ENCODE peak calls at places on chromosomes 12 and 14, in seven cellular contexts. H is CD8-positive, alpha-beta memory T cell; R is kidney epithelial cell; W is IMR-90; A is breast epithelium; M is neuronal stem cell; B is AG04450. P is an unnamed sample.

GRCh38 chr14:90554341-90554740 is 157.5 kb downstream of the CALM1 start:
- DNase-seq in H (no peak), R (no peak), W (no peak), A (peak), M (no peak), B (no peak), P (no peak)

GRCh38 chr14:89417111-89417468 is at the start of gene FOXN3:
- DNase-seq in H (peak), R (peak), W (peak), A (peak), M (peak), B (peak), P (peak)

GRCh38 chr14:91056361-91056760 is 4.1 kb downstream of the RPS6KA5 start:
- DNase-seq in H (no peak), R (no peak), W (no peak), A (no peak), M (no peak), B (no peak), P (no peak)

GRCh38 chr12:125983094-125983783 is 918.0 kb downstream of the AACS start:
- DNase-seq in H (no peak), R (peak), W (no peak), A (peak), M (peak), B (no peak), P (no peak)

GRCh38 chr12:88185988-88186387 is 43.9 kb downstream of the TMTC3 start:
- DNase-seq in H (no peak), R (peak), W (peak), A (no peak), M (no peak), B (peak), P (peak)

GRCh38 chr14:37973031-37973908 is 234.4 kb upstream of the SSTR1 start:
- DNase-seq in H (no peak), R (peak), W (no peak), A (no peak), M (no peak), B (no peak), P (peak)

GRCh38 chr12:2891240-2892053 is 756 bp downstream of the TULP3 start:
- DNase-seq in H (peak), R (no peak), W (peak), A (peak), M (peak), B (no peak), P (peak)

GRCh38 chr12:26287666-26288408 is 92.5 kb downstream of the SSPN start:
- DNase-seq in H (no peak), R (peak), W (no peak), A (peak), M (no peak), B (no peak), P (peak)

GRCh38 chr14:61508526-61508925 is 186.8 kb upstream of the HIF1A start:
- DNase-seq in H (no peak), R (no peak), W (no peak), A (no peak), M (no peak), B (no peak), P (no peak)

GRCh38 chr14:58297412-58297761 is 968 bp upstream of the ARID4A start:
- DNase-seq in H (no peak), R (no peak), W (no peak), A (no peak), M (no peak), B (peak), P (peak)

GRCh38 chr14:67187826-67188225 is 1.4 kb upstream of the GARIN2 start:
- DNase-seq in H (no peak), R (peak), W (peak), A (no peak), M (no peak), B (peak), P (peak)

GRCh38 chr12:105077435-105077834 is 6.8 kb downstream of the ALDH1L2 start:
- DNase-seq in H (no peak), R (no peak), W (no peak), A (no peak), M (no peak), B (no peak), P (peak)

GRCh38 chr12:80622271-80622670 is 85.2 kb upstream of the MYF6 start:
- DNase-seq in H (no peak), R (no peak), W (no peak), A (no peak), M (no peak), B (no peak), P (peak)

GRCh38 chr12:76880156-76881023 is 1.6 kb upstream of the CSRP2 start:
- DNase-seq in H (no peak), R (no peak), W (peak), A (no peak), M (no peak), B (no peak), P (no peak)

DNA sequence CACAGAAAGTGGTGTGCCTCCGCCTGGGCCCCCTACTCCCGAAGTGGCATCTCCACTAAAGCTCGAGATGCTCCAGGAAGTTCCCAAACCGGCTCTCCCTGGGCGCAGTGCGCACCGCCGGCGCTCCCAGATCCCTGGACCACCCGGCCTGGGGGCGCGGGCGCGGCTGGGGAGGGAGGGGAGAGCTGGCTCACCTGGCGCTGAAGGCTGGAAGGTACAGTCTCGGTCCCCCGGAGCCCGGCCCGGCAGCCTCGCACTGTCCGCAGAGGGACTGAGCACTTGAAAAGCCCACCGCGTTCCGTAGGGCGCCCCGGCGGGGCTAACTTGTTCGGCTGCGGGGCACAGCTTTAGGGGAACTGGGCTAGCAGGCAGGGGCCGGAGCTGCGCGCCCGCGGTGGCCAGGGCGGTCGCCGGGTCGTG is 558 bp downstream of the DBX2 start:
- DNase-seq in H (no peak), R (no peak), W (no peak), A (no peak), M (no peak), B (no peak), P (no peak)
- H3K4me3 ChIP-seq in H (no peak), R (no peak), W (no peak), A (peak), M (peak), B (no peak), P (no peak)

GRCh38 chr12:102959391-102959790 is 1.9 kb downstream of the ASCL1 start:
- DNase-seq in H (no peak), R (no peak), W (no peak), A (no peak), M (no peak), B (no peak), P (no peak)

GRCh38 chr12:102957339-102958050 is at the start of gene ASCL1:
- DNase-seq in H (no peak), R (no peak), W (peak), A (no peak), M (no peak), B (no peak), P (peak)

GRCh38 chr12:102958830-102959176 is 1.3 kb downstream of the ASCL1 start:
- DNase-seq in H (no peak), R (no peak), W (no peak), A (no peak), M (no peak), B (no peak), P (no peak)

GRCh38 chr12:102956738-102957338 is 636 bp upstream of the ASCL1 start:
- DNase-seq in H (no peak), R (no peak), W (no peak), A (no peak), M (no peak), B (no peak), P (no peak)

GRCh38 chr12:102958073-102958829 is 777 bp downstream of the ASCL1 start:
- DNase-seq in H (no peak), R (no peak), W (peak), A (no peak), M (peak), B (no peak), P (peak)
- H3K4me3 ChIP-seq in H (no peak), R (peak), W (peak), A (peak), M (peak), B (peak), P (peak)

DNA sequence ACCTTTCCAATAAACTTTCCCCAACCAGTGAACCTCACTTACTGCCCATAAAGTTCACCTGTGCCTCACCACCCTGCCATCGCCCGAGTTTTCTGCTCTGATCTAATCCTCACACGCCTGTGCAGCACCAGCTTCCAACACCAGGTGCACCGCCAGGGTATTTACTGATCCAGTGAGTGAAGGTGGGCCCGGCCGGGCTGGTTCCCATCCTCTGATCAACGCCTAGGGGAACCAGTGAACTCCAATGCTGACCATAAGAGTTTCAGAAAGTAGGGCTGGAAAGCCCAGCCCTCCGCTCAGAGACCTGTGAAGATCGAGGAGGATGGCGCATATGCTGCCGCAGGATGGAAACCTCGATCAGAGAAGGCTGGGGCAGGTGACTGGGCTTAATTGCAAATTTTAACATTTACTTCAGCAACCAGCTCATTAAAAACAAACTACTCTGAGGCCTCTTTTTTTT is 685 bp upstream of the MYL6B start:
- DNase-seq in H (peak), R (no peak), W (no peak), A (peak), M (no peak), B (no peak), P (no peak)
- H3K4me3 ChIP-seq in H (peak), R (peak), W (peak), A (peak), M (peak), B (peak), P (peak)

DNA sequence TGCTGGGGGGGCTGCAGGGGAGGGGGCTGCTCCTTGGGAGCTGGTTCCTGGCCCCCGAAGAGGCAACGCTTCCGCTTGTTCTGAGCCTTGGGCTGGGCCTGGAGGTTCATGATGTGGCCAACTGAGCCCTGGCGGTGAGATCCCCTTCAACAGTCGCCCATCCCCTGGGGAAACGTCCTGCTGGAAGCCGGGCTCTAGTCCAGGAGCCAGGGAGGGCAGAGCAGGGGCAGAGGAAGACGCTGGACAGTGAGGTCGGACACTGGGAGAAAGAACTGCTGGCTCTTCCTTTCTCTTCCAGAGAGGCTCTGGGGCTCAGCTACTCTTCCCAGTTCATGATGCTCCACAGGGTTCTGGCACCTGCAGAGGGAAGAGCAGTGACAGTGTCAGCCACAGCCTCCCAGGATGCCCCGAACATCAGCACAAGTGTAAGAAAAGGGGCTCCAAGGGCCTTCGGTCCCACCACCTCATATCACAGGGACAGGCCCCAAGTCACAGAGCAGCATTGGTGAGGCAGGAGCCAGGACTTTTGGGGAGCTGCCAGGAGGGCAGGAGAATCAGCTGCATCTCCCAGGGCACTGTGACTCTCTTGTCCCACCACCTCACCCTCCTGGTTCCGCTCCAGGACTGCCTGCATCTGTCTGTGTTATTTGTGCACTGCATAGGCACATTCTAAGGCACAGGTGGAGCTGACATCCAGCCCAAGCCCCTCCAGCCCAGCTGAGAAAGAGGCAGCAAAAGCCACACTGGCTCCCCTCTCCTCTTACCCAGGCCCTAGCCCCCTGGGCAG is 25.9 kb upstream of the PNMA1 start:
- DNase-seq in H (no peak), R (no peak), W (no peak), A (no peak), M (no peak), B (no peak), P (no peak)
- H3K4me3 ChIP-seq in H (no peak), R (no peak), W (no peak), A (peak), M (no peak), B (no peak), P (no peak)

GRCh38 chr14:105064721-105065143 is 498 bp downstream of the GPR132 start:
- DNase-seq in H (peak), R (no peak), W (peak), A (no peak), M (no peak), B (no peak), P (no peak)

GRCh38 chr14:105063041-105063440 is 2.2 kb downstream of the GPR132 start:
- DNase-seq in H (no peak), R (no peak), W (no peak), A (no peak), M (no peak), B (no peak), P (no peak)

GRCh38 chr14:105065280-105066228 is at the start of gene GPR132:
- DNase-seq in H (peak), R (no peak), W (no peak), A (no peak), M (no peak), B (no peak), P (no peak)

GRCh38 chr14:105062048-105062433 is 3.2 kb downstream of the GPR132 start:
- DNase-seq in H (no peak), R (no peak), W (no peak), A (no peak), M (no peak), B (no peak), P (no peak)

GRCh38 chr14:105064001-105064400 is 1.2 kb downstream of the GPR132 start:
- DNase-seq in H (no peak), R (no peak), W (no peak), A (no peak), M (no peak), B (no peak), P (no peak)
- H3K4me3 ChIP-seq in H (peak), R (no peak), W (no peak), A (no peak), M (no peak), B (no peak), P (no peak)

GRCh38 chr14:84622357-84622756 is 907.6 kb upstream of the FLRT2 start:
- DNase-seq in H (no peak), R (no peak), W (no peak), A (no peak), M (no peak), B (no peak), P (no peak)
- H3K4me3 ChIP-seq in H (no peak), R (no peak), W (no peak), A (no peak), M (no peak), B (no peak), P (no peak)

DNA sequence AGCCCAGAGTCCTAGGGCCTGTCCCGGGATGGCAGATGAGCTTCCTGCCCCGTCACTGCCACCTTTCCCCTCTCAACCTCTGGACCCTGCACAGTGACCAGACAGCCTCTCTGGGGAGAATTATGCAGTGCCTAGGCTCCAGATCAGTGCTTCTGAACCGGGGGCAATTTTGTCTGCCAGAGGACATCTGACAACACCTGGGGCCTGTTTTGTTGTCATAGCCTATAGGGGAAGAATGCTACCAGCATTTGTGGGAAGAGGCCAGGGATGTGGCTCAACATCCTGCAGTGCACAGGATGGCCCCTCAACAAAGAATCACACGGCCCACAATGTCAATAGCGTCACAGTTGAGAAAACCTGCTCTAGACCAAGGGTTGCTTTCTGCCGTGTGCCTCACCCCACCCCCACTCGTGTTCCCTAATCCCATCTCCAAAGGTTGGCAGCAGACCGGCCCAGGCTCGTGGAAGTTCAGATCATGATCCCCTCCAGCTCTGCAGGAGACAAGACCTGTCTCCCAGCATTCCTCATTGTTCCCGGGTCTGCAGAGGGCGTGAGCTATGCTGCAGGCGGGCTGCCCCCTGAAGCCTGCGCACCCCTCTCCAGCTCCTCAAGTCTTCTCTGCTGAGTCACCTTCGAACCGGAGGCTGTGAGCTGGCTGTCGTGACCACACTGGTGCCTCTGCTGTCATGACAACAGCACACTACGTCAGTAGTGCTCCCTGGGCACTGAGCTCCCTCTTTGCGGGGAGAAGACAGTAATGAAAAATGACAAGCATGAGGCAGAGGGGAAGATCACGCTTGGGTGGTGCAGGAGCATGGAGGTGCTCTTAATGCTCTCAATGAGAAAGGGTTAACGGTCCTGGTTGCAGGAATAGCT is 2.0 kb upstream of the GAPDH start:
- DNase-seq in H (peak), R (peak), W (peak), A (no peak), M (peak), B (peak), P (peak)
- H3K4me3 ChIP-seq in H (peak), R (peak), W (peak), A (no peak), M (peak), B (peak), P (peak)

GRCh38 chr14:94075008-94075407 is 6.0 kb downstream of the DDX24 start:
- DNase-seq in H (no peak), R (no peak), W (no peak), A (no peak), M (no peak), B (no peak), P (no peak)
- H3K4me3 ChIP-seq in H (peak), R (no peak), W (no peak), A (no peak), M (no peak), B (no peak), P (no peak)

DNA sequence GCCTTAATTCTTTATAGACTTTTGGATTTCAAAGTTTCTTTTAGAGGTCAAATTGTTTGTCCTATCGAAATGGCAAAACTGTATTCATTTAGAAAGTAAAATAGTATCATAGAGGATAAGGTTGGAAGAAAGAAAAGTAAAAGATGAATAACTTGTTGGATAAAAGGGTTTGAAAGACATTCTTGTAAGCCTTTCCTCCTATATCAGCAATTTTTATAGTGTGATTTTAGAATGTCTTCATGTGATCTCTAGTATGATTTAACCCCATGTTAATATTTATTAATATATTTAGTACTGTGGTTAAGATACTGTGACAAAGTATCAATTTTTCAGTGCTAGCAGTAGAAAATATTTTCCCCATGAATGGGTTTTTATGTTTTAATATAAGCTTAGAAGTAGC is 4.5 kb downstream of the ARF6 start:
- DNase-seq in H (no peak), R (no peak), W (no peak), A (no peak), M (no peak), B (no peak), P (no peak)
- H3K4me3 ChIP-seq in H (peak), R (no peak), W (no peak), A (no peak), M (no peak), B (no peak), P (no peak)